ENCODE peak calls at places on chromosomes 5 and 9, in ten cellular contexts. N is lower lobe of right lung, Q is colonic mucosa, M is fibroblast of mammary gland, S is B cell, L is GM23338, P is fibroblast of pulmonary artery, H is GM13977, U is adrenal gland, G is breast epithelium. D is an unnamed sample.

GRCh38 chr5:134515801-134516200 is 9.7 kb upstream of the JADE2 start:
- DNase-seq in M (no peak), H (no peak), G (no peak), L (no peak), P (no peak), N (no peak), U (no peak), Q (no peak), S (no peak), D (no peak)

GRCh38 chr9:9341203-9341602 is 1271.6 kb downstream of the PTPRD start:
- DNase-seq in H (no peak), M (no peak), N (no peak), P (no peak), S (no peak), U (no peak), G (no peak), L (peak; percentile 35), Q (no peak), D (no peak)

GRCh38 chr5:122394313-122394712 is 82.3 kb downstream of the SNCAIP start:
- DNase-seq in G (no peak), M (no peak), P (no peak), U (no peak), S (no peak), H (no peak), N (no peak), L (no peak), Q (no peak), D (no peak)

GRCh38 chr5:150616024-150616470 is 24.4 kb upstream of the SYNPO start:
- DNase-seq in U (peak; percentile 94), G (no peak), L (no peak), Q (peak; percentile 92), H (no peak), N (peak; percentile 60), S (no peak), M (no peak), P (no peak), D (no peak)

GRCh38 chr5:366541-367357 is 45.2 kb downstream of the AHRR start:
- DNase-seq in U (peak; percentile 9), G (no peak), L (no peak), S (no peak), N (no peak), Q (no peak), M (no peak), H (no peak), P (no peak), D (peak; percentile 8)

GRCh38 chr5:102911973-102912372 is 156.9 kb downstream of the PAM start:
- DNase-seq in N (no peak), G (no peak), Q (no peak), P (peak; percentile 78), S (no peak), L (no peak), U (no peak), H (no peak), M (peak; percentile 78), D (no peak)

GRCh38 chr5:176407456-176408244 is 8.7 kb downstream of the CLTB start:
- DNase-seq in N (no peak), P (peak; percentile 25), Q (no peak), L (no peak), H (no peak), U (peak; percentile 48), G (no peak), M (peak; percentile 25), S (no peak), D (no peak)

GRCh38 chr9:133518706-133519105 is 6.1 kb downstream of the MYMK start:
- DNase-seq in N (no peak), Q (no peak), L (no peak), M (no peak), S (no peak), H (no peak), P (no peak), G (no peak), U (no peak), D (no peak)

GRCh38 chr5:56345352-56345751 is 112.2 kb upstream of the ANKRD55 start:
- DNase-seq in U (no peak), N (no peak), S (no peak), H (no peak), Q (no peak), P (no peak), G (no peak), M (no peak), L (no peak), D (no peak)

GRCh38 chr9:127558581-127559246 is 53.4 kb upstream of the STXBP1 start:
- DNase-seq in Q (no peak), H (no peak), L (no peak), G (no peak), U (no peak), N (no peak), P (no peak), S (no peak), M (no peak), D (no peak)

GRCh38 chr5:41097642-41098041 is 26.5 kb upstream of the MROH2B start:
- DNase-seq in N (no peak), G (no peak), L (no peak), S (no peak), M (no peak), U (no peak), P (no peak), H (no peak), Q (no peak), D (no peak)

GRCh38 chr5:1218351-1219080 is 6.7 kb upstream of the SLC6A18 start:
- DNase-seq in S (no peak), H (no peak), Q (no peak), N (no peak), M (no peak), U (no peak), G (no peak), P (no peak), L (no peak), D (no peak)

GRCh38 chr5:65704608-65705239 is 17.2 kb downstream of the SGTB start:
- DNase-seq in N (no peak), Q (no peak), U (no peak), H (no peak), G (no peak), S (no peak), M (no peak), P (no peak), L (no peak), D (no peak)

GRCh38 chr9:110143969-110144545 is 63.9 kb downstream of the C9orf152 start:
- DNase-seq in L (no peak), U (no peak), G (no peak), M (no peak), H (peak; percentile 31), Q (no peak), S (peak; percentile 69), P (no peak), N (no peak), D (no peak)

GRCh38 chr9:75001719-75002421 is 26.2 kb downstream of the CARNMT1 start:
- DNase-seq in Q (peak; percentile 48), M (peak; percentile 91), S (peak; percentile 82), G (no peak), N (no peak), P (peak; percentile 95), L (peak; percentile 90), U (no peak), H (peak; percentile 38), D (peak; percentile 40)

GRCh38 chr5:16679863-16680262 is 63.1 kb upstream of the RETREG1 start:
- DNase-seq in U (no peak), S (no peak), P (no peak), H (no peak), L (peak; percentile 47), M (no peak), G (no peak), Q (no peak), N (no peak), D (no peak)
- TF ChIP-seq CTCF in U (no peak), S (no peak), P (peak; percentile 4), H (no peak), L (peak; percentile 64), M (no peak), G (no peak), Q (no peak), N (no peak), D (no peak)

GRCh38 chr9:95131023-95131943 is 186.2 kb downstream of the FANCC start:
- DNase-seq in N (no peak), H (peak; percentile 76), P (peak; percentile 73), S (peak; percentile 45), M (peak; percentile 57), U (peak; percentile 89), Q (peak; percentile 82), L (peak; percentile 77), G (peak; percentile 69), D (peak; percentile 76)
- TF ChIP-seq CTCF in N (peak; percentile 86), H (peak; percentile 77), P (peak; percentile 94), S (peak; percentile 76), M (peak; percentile 89), U (peak; percentile 82), Q (peak; percentile 73), L (peak; percentile 75), G (peak; percentile 71), D (peak; percentile 62)

GRCh38 chr5:139394654-139395566 is at the start of gene PROB1:
- DNase-seq in H (no peak), Q (no peak), L (peak; percentile 63), P (no peak), U (peak; percentile 81), G (no peak), N (no peak), M (no peak), S (no peak), D (no peak)

GRCh38 chr5:139396691-139397090 is 1.8 kb upstream of the PROB1 start:
- DNase-seq in S (no peak), H (no peak), U (no peak), P (no peak), M (no peak), Q (no peak), N (no peak), G (no peak), L (no peak), D (no peak)

GRCh38 chr5:139394123-139394653 is 716 bp downstream of the PROB1 start:
- DNase-seq in G (no peak), N (no peak), L (peak; percentile 84), H (peak; percentile 86), S (peak; percentile 78), Q (peak; percentile 62), P (no peak), M (no peak), U (peak; percentile 80), D (peak; percentile 80)

GRCh38 chr5:139397921-139398320 is 3.0 kb upstream of the PROB1 start:
- DNase-seq in Q (no peak), U (no peak), H (no peak), G (no peak), N (no peak), P (no peak), S (no peak), L (no peak), M (no peak), D (no peak)

GRCh38 chr5:139395844-139396640 is 1.1 kb upstream of the PROB1 start:
- DNase-seq in L (no peak), H (no peak), U (peak; percentile 90), Q (no peak), G (no peak), P (no peak), S (no peak), M (peak; percentile 42), N (no peak), D (no peak)
- TF ChIP-seq CTCF in L (no peak), H (peak; percentile 1), U (no peak), Q (no peak), G (no peak), P (no peak), S (no peak), M (no peak), N (no peak), D (peak; percentile 4)

DNA sequence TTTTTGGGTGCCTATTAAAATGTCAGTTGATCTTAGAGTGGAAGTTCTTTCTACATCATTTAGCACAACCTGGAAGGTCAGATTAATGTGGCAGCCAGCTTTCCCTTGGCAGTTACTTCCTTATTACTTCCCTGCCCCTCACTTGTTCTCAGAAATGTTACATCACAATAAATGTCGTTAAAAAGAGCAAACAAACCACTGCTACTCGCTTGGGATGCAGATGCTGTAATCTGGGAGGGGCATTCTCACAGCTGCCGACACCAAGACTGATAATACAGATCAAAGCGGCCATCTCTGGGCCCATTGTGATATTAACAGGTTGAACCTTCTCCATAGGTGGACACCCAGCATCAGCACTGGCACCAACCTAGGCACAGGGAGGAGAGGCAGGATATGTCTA is 29.3 kb downstream of the PLAC8L1 start:
- DNase-seq in U (no peak), P (no peak), N (no peak), L (peak; percentile 65), Q (peak; percentile 61), S (no peak), H (no peak), G (no peak), M (no peak), D (no peak)
- TF ChIP-seq CTCF in U (no peak), P (no peak), N (no peak), L (no peak), Q (no peak), S (no peak), H (no peak), G (no peak), M (no peak), D (no peak)